ENCODE peak calls at places on chromosome 6, in four cellular contexts. A is left colon, Y is NCI-H1930, N is AG09309. Z is an unnamed sample.

GRCh38 chr6:2509746-2510145 is 241.0 kb downstream of the MYLK4 start:
- DNase-seq in A (no peak), Y (no peak), N (no peak), Z (no peak)

GRCh38 chr6:32116674-32117073 is 7.5 kb upstream of the TNXB start:
- DNase-seq in A (no peak), Y (no peak), N (no peak), Z (no peak)

GRCh38 chr6:128307671-128308070 is 212.7 kb downstream of the PTPRK start:
- DNase-seq in A (no peak), Y (no peak), N (no peak), Z (no peak)

GRCh38 chr6:79076160-79076559 is 1.9 kb downstream of the PHIP start:
- DNase-seq in A (no peak), Y (no peak), N (no peak), Z (no peak)

GRCh38 chr6:31954511-31954910 is 4.3 kb downstream of the NELFE start:
- DNase-seq in A (no peak), Y (no peak), N (no peak), Z (no peak)

GRCh38 chr6:129678463-129678862 is 31.5 kb downstream of the ARHGAP18 start:
- DNase-seq in A (no peak), Y (no peak), N (no peak), Z (no peak)

GRCh38 chr6:61586934-61587537 is 699.0 kb downstream of the KHDRBS2 start:
- DNase-seq in A (no peak), Y (no peak), N (no peak), Z (no peak)

GRCh38 chr6:93048381-93048780 is 371.0 kb downstream of the EPHA7 start:
- DNase-seq in A (no peak), Y (no peak), N (no peak), Z (no peak)

GRCh38 chr6:72654101-72654618 is 32.3 kb downstream of the KCNQ5 start:
- DNase-seq in A (no peak), Y (no peak), N (no peak), Z (no peak)

GRCh38 chr6:168117942-168118341 is 38.9 kb upstream of the FRMD1 start:
- DNase-seq in A (no peak), Y (no peak), N (no peak), Z (no peak)

GRCh38 chr6:117547688-117548621 is 54.4 kb downstream of the GOPC start:
- DNase-seq in A (peak), Y (no peak), N (no peak), Z (no peak)

GRCh38 chr6:43181621-43181941 is 415 bp upstream of the CUL9 start:
- DNase-seq in A (no peak), Y (no peak), N (no peak), Z (no peak)

Z was measured in astrocyte of the cerebellum.